ENCODE peak calls at places on chromosome 3, in six cellular contexts. K, I, O, P, X and R are unnamed samples.

GRCh38 chr3:187770224-187770623 is 25.0 kb upstream of the BCL6 start:
- DNase-seq in K (no peak), I (no peak), O (no peak), P (no peak), X (no peak), R (no peak)

GRCh38 chr3:57228734-57229505 is 1.4 kb downstream of the APPL1 start:
- DNase-seq in K (peak; percentile 31), I (no peak), O (peak; percentile 17), P (no peak), X (no peak), R (no peak)

GRCh38 chr3:105166893-105167292 is 199.8 kb upstream of the ALCAM start:
- DNase-seq in K (no peak), I (no peak), O (no peak), P (no peak), X (no peak), R (no peak)

GRCh38 chr3:27666708-27667107 is 55.4 kb downstream of the EOMES start:
- DNase-seq in K (peak; percentile 48), I (peak; percentile 19), O (peak; percentile 49), P (peak; percentile 82), X (peak; percentile 56), R (peak; percentile 32)

GRCh38 chr3:149368850-149369497 is 8.5 kb downstream of the TM4SF1 start:
- DNase-seq in K (no peak), I (no peak), O (no peak), P (no peak), X (no peak), R (no peak)

GRCh38 chr3:110234831-110235230 is 836.8 kb upstream of the NECTIN3 start:
- DNase-seq in K (no peak), I (no peak), O (no peak), P (no peak), X (no peak), R (no peak)

GRCh38 chr3:63580151-63580550 is 72.3 kb upstream of the SNTN start:
- DNase-seq in K (no peak), I (no peak), O (no peak), P (no peak), X (no peak), R (no peak)

GRCh38 chr3:107235193-107235922 is 141.9 kb upstream of the CCDC54 start:
- DNase-seq in K (no peak), I (no peak), O (no peak), P (no peak), X (no peak), R (peak; percentile 16)

GRCh38 chr3:18445421-18446066 is 20.4 kb upstream of the SATB1 start:
- DNase-seq in K (peak; percentile 41), I (peak; percentile 21), O (peak; percentile 35), P (peak; percentile 63), X (no peak), R (no peak)

GRCh38 chr3:51378726-51379125 is 6.4 kb upstream of the MANF start:
- DNase-seq in K (no peak), I (no peak), O (no peak), P (no peak), X (no peak), R (no peak)

GRCh38 chr3:35502699-35503098 is 136.6 kb upstream of the ARPP21 start:
- DNase-seq in K (no peak), I (no peak), O (no peak), P (no peak), X (no peak), R (no peak)

GRCh38 chr3:64049136-64049535 is 25.8 kb upstream of the PSMD6 start:
- DNase-seq in K (no peak), I (no peak), O (no peak), P (no peak), X (no peak), R (no peak)

GRCh38 chr3:196985954-196986885 is 17.6 kb upstream of the PIGZ start:
- DNase-seq in K (no peak), I (no peak), O (no peak), P (peak; percentile 14), X (no peak), R (no peak)

GRCh38 chr3:157416347-157417087 is 20.1 kb upstream of the PTX3 start:
- DNase-seq in K (no peak), I (no peak), O (no peak), P (no peak), X (no peak), R (no peak)

GRCh38 chr3:157423337-157423736 is 13.3 kb upstream of the PTX3 start:
- DNase-seq in K (no peak), I (no peak), O (no peak), P (no peak), X (no peak), R (no peak)

GRCh38 chr3:157417247-157417646 is 19.4 kb upstream of the PTX3 start:
- DNase-seq in K (no peak), I (no peak), O (no peak), P (no peak), X (no peak), R (no peak)

GRCh38 chr3:157412323-157412845 is 24.3 kb upstream of the PTX3 start:
- DNase-seq in K (no peak), I (no peak), O (no peak), P (no peak), X (no peak), R (no peak)

GRCh38 chr3:157418104-157418503 is 18.5 kb upstream of the PTX3 start:
- DNase-seq in K (no peak), I (no peak), O (no peak), P (no peak), X (no peak), R (no peak)
- TF ChIP-seq CTCF in K (no peak), I (no peak), O (no peak), P (no peak), X (no peak), R (no peak)

GRCh38 chr3:16366581-16366980 is 101.6 kb downstream of the OXNAD1 start:
- DNase-seq in K (no peak), I (no peak), O (no peak), P (no peak), X (no peak), R (no peak)
- TF ChIP-seq CTCF in K (no peak), I (no peak), O (no peak), P (no peak), X (no peak), R (peak; percentile 28)

DNA sequence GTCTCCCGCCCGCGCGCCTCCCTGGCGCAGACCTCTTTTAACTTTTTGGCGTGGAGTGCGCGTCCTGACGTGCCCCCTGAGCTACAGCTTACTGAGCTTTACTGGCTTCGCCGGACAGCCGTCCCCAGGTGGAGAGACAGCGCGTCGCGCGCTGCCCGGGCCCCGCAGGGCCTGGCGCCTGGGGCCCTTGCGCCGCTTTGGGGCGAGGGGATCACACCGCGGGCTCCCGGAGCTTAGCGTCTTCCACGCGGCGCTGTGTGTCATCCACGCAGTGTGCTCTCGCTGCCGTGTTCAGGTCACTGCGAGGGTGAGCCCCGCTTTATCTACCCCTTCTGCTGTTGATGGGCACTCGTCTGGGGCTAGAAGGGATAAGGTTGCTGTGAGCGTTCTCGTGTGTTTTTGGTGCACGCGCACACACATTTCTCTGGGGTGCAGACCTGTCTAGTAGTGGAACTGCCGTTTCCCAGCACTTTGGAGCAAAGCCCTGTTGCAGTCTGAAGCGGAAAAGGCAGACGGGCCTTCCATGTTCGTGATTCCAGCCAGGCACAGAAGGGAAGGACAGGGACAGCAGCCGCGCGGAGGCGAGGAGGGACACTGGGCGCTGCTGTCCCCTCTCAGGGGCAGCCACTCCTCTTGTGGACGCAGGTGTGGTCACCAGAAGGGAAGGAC is 33.1 kb upstream of the ALDH1L1 start:
- DNase-seq in K (no peak), I (peak; percentile 27), O (no peak), P (peak; percentile 55), X (no peak), R (no peak)
- TF ChIP-seq CTCF in K (no peak), I (no peak), O (no peak), P (no peak), X (no peak), R (no peak)

GRCh38 chr3:21839592-21839991 is 88.6 kb upstream of the ZNF385D start:
- DNase-seq in K (peak; percentile 1), I (no peak), O (no peak), P (no peak), X (peak; percentile 15), R (peak; percentile 22)
- TF ChIP-seq CTCF in K (no peak), I (no peak), O (no peak), P (no peak), X (peak; percentile 72), R (peak; percentile 30)